ENCODE peak calls at places on chromosome X, in four cellular contexts. M, E, D and H are unnamed samples.

GRCh38 chrX:46991664-46992063 is 79.4 kb downstream of the JADE3 start:
- DNase-seq in M (no peak), E (no peak), D (no peak), H (no peak)

GRCh38 chrX:53265771-53266170 is 15.6 kb downstream of the IQSEC2 start:
- DNase-seq in M (no peak), E (no peak), D (no peak), H (no peak)

GRCh38 chrX:259692-260355 is 21.4 kb upstream of the PLCXD1 start:
- DNase-seq in M (no peak), E (no peak), D (no peak), H (no peak)

GRCh38 chrX:2933125-2933900 is 4.2 kb upstream of the ARSD start:
- DNase-seq in M (no peak), E (no peak), D (no peak), H (no peak)

GRCh38 chrX:19303216-19303880 is 40.4 kb upstream of the PDHA1 start:
- DNase-seq in M (no peak), E (no peak), D (no peak), H (no peak)

GRCh38 chrX:142089193-142089592 is 115.9 kb downstream of the MAGEC2 start:
- DNase-seq in M (no peak), E (no peak), D (no peak), H (peak)

GRCh38 chrX:15714529-15714928 is 23.5 kb upstream of the CA5B start:
- DNase-seq in M (no peak), E (no peak), D (no peak), H (no peak)

GRCh38 chrX:20315140-20315539 is 48.4 kb upstream of the RPS6KA3 start:
- DNase-seq in M (no peak), E (no peak), D (peak), H (no peak)

GRCh38 chrX:5823861-5824260 is 404.8 kb downstream of the NLGN4X start:
- DNase-seq in M (no peak), E (no peak), D (no peak), H (no peak)

GRCh38 chrX:49269768-49270248 is at the start of gene PPP1R3F:
- DNase-seq in M (no peak), E (no peak), D (no peak), H (peak)

GRCh38 chrX:152202886-152203285 is 64.5 kb upstream of the MAGEA10 start:
- DNase-seq in M (no peak), E (no peak), D (no peak), H (no peak)

GRCh38 chrX:153499876-153500275 is 5.1 kb downstream of the BGN start:
- DNase-seq in M (no peak), E (no peak), D (no peak), H (no peak)
- TF ChIP-seq BHLHE40 in M (no peak), E (no peak), D (no peak), H (no peak)

DNA sequence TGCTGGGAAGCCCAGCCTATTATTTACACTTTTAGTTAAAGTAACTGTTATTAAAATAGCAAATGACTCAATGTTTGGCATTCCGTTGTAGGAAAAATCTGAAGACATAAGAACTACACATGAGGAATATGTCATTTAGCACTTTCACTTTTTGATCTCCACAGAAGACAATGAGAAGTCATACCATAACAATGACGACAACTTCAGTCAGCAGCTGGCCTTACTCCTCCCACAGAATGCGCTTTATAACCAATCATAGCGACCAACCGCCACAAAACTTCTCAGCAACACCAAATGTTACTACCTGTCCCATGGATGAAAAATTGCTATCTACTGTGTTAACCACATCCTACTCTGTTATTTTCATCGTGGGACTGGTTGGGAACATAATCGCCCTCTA is 6.7 kb downstream of the GPR34 start:
- DNase-seq in M (no peak), E (no peak), D (no peak), H (no peak)
- TF ChIP-seq SP1 in M (no peak), E (no peak), D (no peak), H (no peak)

DNA sequence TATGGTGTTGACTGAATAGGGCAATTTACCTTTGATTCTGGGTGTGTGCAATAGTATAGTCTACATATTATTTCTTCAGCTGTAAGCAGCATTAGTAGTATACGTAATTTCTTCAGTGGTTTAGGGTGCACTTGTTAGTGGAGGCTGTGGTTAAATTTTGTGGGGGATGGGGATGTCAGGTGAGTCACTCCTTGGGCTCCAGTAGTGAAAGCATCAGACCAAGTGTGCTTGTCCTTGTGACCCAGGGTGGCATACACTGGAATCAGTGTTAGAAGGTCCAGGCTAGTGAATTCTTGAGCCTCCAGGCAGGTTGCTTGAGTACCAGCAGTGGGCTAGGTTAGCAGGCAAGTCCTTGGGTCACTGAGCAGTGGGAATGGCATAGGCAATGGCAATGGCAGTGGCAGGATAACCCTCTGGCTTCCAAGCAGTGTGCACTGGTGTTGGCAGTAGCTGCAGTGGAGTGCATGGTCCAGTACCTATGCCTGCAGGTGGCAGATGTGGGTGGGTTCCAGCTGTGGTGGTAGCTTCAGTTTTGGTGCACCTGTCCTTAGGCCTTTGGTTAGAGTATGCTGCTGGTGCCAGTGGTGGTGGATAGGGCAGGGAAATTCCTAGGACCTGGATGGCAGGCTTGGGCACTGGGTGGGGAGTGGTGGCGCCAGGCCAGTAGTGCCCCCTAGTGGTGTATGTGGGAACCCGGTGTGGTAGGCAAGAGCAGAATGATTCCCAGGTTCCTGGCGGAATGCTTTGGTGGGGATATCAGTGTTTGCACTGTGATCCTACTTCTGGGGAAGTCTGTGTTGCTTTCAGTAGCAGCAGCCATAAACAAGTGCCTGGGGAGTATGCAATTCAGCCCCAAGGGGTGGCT is 531.0 kb downstream of the SMARCA1 start:
- DNase-seq in M (no peak), E (no peak), D (no peak), H (peak)
- TF ChIP-seq BHLHE40 in M (no peak), E (no peak), D (no peak), H (no peak)

GRCh38 chrX:109841869-109842579 is 109.0 kb upstream of the ACSL4 start:
- DNase-seq in M (no peak), E (peak), D (no peak), H (no peak)

GRCh38 chrX:109839694-109840358 is 106.8 kb upstream of the ACSL4 start:
- DNase-seq in M (no peak), E (peak), D (no peak), H (peak)

GRCh38 chrX:109841257-109841656 is 108.2 kb upstream of the ACSL4 start:
- DNase-seq in M (no peak), E (no peak), D (no peak), H (no peak)

GRCh38 chrX:109842611-109843010 is 109.6 kb upstream of the ACSL4 start:
- DNase-seq in M (no peak), E (no peak), D (no peak), H (no peak)

DNA sequence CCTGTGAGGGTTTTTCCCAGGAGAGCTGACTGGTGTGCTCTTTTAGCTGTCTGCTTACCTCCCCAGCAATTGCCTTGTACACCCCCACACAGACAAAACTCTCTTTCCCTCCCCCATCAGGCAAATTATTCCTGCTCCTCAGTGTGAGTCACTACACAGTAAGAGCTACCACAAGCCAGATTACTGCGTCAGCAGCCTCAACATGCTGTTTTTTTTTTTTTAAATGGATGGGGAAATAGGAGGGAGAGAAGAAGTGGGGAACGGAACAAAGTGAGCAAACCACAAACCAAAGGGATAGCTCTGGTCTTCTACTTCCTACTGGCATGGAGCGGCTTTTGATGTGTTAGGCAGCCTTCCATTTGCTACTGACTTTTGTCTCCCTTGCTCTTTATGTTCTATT is 107.5 kb upstream of the ACSL4 start:
- DNase-seq in M (peak), E (peak), D (no peak), H (no peak)
- TF ChIP-seq SP1 in M (no peak), E (no peak), D (no peak), H (no peak)